ENCODE peak calls at places on chromosomes 12 and 14, in nine cellular contexts. G, E, M, H, N, F, W, I and C are unnamed samples.

GRCh38 chr12:121713257-121714155 is 954 bp downstream of the TMEM120B start:
- DNase-seq in I (peak; percentile 50), G (no peak), W (no peak), N (no peak), M (no peak), F (peak; percentile 6), E (no peak), H (no peak), C (no peak)

GRCh38 chr12:89762498-89763170 is 54.0 kb upstream of the ATP2B1 start:
- DNase-seq in M (no peak), E (no peak), H (no peak), F (no peak), G (no peak), I (no peak), W (no peak), N (no peak), C (no peak)

GRCh38 chr12:89073027-89073398 is 279.3 kb downstream of the DUSP6 start:
- DNase-seq in H (peak; percentile 88), G (no peak), F (no peak), W (no peak), E (peak; percentile 73), N (no peak), I (no peak), M (no peak), C (no peak)

GRCh38 chr12:23662966-23663365 is 286.5 kb downstream of the SOX5 start:
- DNase-seq in N (no peak), E (no peak), H (no peak), F (no peak), W (no peak), G (no peak), M (no peak), I (no peak), C (no peak)

GRCh38 chr14:77123381-77124344 is 17.9 kb downstream of the ZDHHC22 start:
- DNase-seq in E (no peak), F (no peak), H (no peak), N (no peak), G (no peak), I (no peak), M (peak; percentile 86), W (no peak), C (peak; percentile 25)

GRCh38 chr12:89236748-89237428 is 115.4 kb downstream of the DUSP6 start:
- DNase-seq in M (peak; percentile 21), H (peak; percentile 60), F (no peak), N (no peak), E (peak; percentile 91), G (no peak), I (peak; percentile 46), W (no peak), C (no peak)

GRCh38 chr12:40831916-40832315 is 139.7 kb downstream of the CNTN1 start:
- DNase-seq in H (no peak), I (no peak), G (no peak), M (peak; percentile 35), N (no peak), W (no peak), E (no peak), F (no peak), C (no peak)

GRCh38 chr14:103679351-103679750 is 35.9 kb downstream of the XRCC3 start:
- DNase-seq in G (peak; percentile 38), F (peak; percentile 58), H (peak; percentile 10), I (peak; percentile 67), W (peak; percentile 31), E (no peak), M (no peak), N (no peak), C (no peak)

GRCh38 chr14:23079716-23080115 is 15.2 kb downstream of the ACIN1 start:
- DNase-seq in M (no peak), E (no peak), G (no peak), F (no peak), I (no peak), N (no peak), H (peak; percentile 46), W (no peak), C (no peak)

GRCh38 chr12:9039397-9039977 is 50.1 kb downstream of the KLRG1 start:
- DNase-seq in W (peak; percentile 67), N (no peak), F (no peak), I (peak; percentile 50), E (peak; percentile 44), H (peak; percentile 20), M (peak; percentile 62), G (peak; percentile 78), C (no peak)

GRCh38 chr12:101051901-101052550 is 158.0 kb downstream of the SLC5A8 start:
- DNase-seq in M (peak; percentile 72), F (no peak), N (no peak), G (peak; percentile 48), I (no peak), W (no peak), E (peak; percentile 88), H (peak; percentile 97), C (no peak)

GRCh38 chr12:6551063-6551461 is 4.8 kb downstream of the IFFO1 start:
- DNase-seq in F (no peak), E (no peak), H (no peak), G (no peak), W (no peak), N (no peak), M (no peak), I (no peak), C (no peak)

GRCh38 chr14:87113286-87113685 is 879.7 kb downstream of the GALC start:
- DNase-seq in F (no peak), E (no peak), N (no peak), G (no peak), M (no peak), H (no peak), I (no peak), W (no peak), C (no peak)

GRCh38 chr12:24470050-24470449 is 478.9 kb downstream of the BCAT1 start:
- DNase-seq in M (no peak), H (peak; percentile 19), W (no peak), N (no peak), I (peak; percentile 39), F (no peak), G (no peak), E (no peak), C (no peak)

GRCh38 chr12:34595749-34596733 is 573.7 kb downstream of the ALG10 start:
- DNase-seq in G (no peak), W (no peak), H (no peak), M (no peak), E (no peak), I (no peak), F (no peak), N (no peak), C (no peak)

GRCh38 chr14:49960453-49960852 is 67.6 kb downstream of the ARF6 start:
- DNase-seq in H (no peak), N (no peak), I (peak; percentile 46), G (no peak), E (no peak), M (no peak), F (no peak), W (no peak), C (no peak)

GRCh38 chr12:6778212-6778570 is 5.9 kb downstream of the LAG3 start:
- DNase-seq in G (no peak), F (no peak), H (no peak), N (no peak), I (no peak), W (no peak), M (no peak), E (no peak), C (no peak)

GRCh38 chr12:115149685-115150378 is 465.9 kb upstream of the TBX3 start:
- DNase-seq in W (no peak), H (peak; percentile 90), G (no peak), I (peak; percentile 5), N (no peak), M (no peak), E (peak; percentile 78), F (no peak), C (no peak)

GRCh38 chr14:105420976-105421674 is 1.5 kb downstream of the MTA1 start:
- DNase-seq in W (no peak), M (no peak), N (no peak), E (no peak), H (no peak), G (no peak), I (no peak), F (no peak), C (no peak)

GRCh38 chr12:114888458-114888857 is 204.5 kb upstream of the TBX3 start:
- DNase-seq in G (no peak), M (no peak), I (no peak), F (no peak), H (peak; percentile 33), E (peak; percentile 7), W (no peak), N (no peak), C (no peak)

GRCh38 chr12:104215638-104216297 is at the start of gene TXNRD1:
- DNase-seq in M (peak; percentile 72), F (peak; percentile 90), N (peak; percentile 78), E (no peak), G (peak; percentile 93), I (peak; percentile 94), W (peak; percentile 80), H (peak; percentile 63), C (peak; percentile 45)

GRCh38 chr14:68346540-68347232 is 446.2 kb downstream of the ZFP36L1 start:
- DNase-seq in N (no peak), F (no peak), W (no peak), I (no peak), G (no peak), E (no peak), H (no peak), M (no peak), C (no peak)

GRCh38 chr12:62562892-62563291 is 96.3 kb downstream of the MON2 start:
- DNase-seq in F (no peak), M (no peak), W (no peak), I (no peak), H (peak; percentile 58), G (no peak), N (no peak), E (no peak), C (no peak)